ENCODE peak calls at places on chromosomes 5 and 9, in five cellular contexts. J is upper lobe of left lung, K is cardiac muscle cell, R is Peyer's patch, F is tibial nerve. I is an unnamed sample. For H3K36me3, the result is how much of the 10 kb centered on the place peaks cover.

GRCh38 chr5:52132053-52132452 is 655.7 kb upstream of the ITGA1 start:
- DNase-seq in J (no peak), K (no peak), R (no peak), F (no peak), I (no peak)

GRCh38 chr5:115147052-115147451 is 22.7 kb downstream of the TRIM36 start:
- DNase-seq in J (no peak), K (no peak), R (no peak), F (no peak), I (no peak)

GRCh38 chr5:155264809-155265208 is 251.3 kb downstream of the KIF4B start:
- DNase-seq in J (no peak), K (no peak), R (no peak), F (no peak), I (no peak)

GRCh38 chr5:179668404-179668803 is 12.4 kb downstream of the CBY3 start:
- DNase-seq in J (peak), K (peak), R (no peak), F (no peak), I (no peak)

GRCh38 chr9:120480707-120481106 is 99.3 kb downstream of the CDK5RAP2 start:
- DNase-seq in J (no peak), K (no peak), R (no peak), F (no peak), I (peak)

GRCh38 chr9:73116030-73116429 is 35.6 kb upstream of the ANXA1 start:
- DNase-seq in J (no peak), K (peak), R (no peak), F (no peak), I (no peak)

GRCh38 chr9:98226968-98227367 is 28.5 kb downstream of the TBC1D2 start:
- DNase-seq in J (no peak), K (no peak), R (no peak), F (no peak), I (no peak)

GRCh38 chr9:86099695-86100364 is 472 bp upstream of the GOLM1 start:
- DNase-seq in J (peak), K (peak), R (no peak), F (no peak), I (no peak)

GRCh38 chr9:135414293-135414692 is 65.3 kb upstream of the PPP1R26 start:
- DNase-seq in J (peak), K (no peak), R (no peak), F (no peak), I (no peak)

GRCh38 chr5:76283670-76284069 is 119.4 kb upstream of the IQGAP2 start:
- DNase-seq in J (no peak), K (no peak), R (no peak), F (no peak), I (no peak)

GRCh38 chr9:136587145-136587943 is 41.5 kb upstream of the NOTCH1 start:
- DNase-seq in J (peak), K (peak), R (peak), F (peak), I (peak)

GRCh38 chr9:129322022-129322621 is 144.1 kb upstream of the IER5L start:
- DNase-seq in J (peak), K (no peak), R (no peak), F (peak), I (no peak)

GRCh38 chr5:111345731-111346130 is 121.5 kb downstream of the CAMK4 start:
- DNase-seq in J (no peak), K (no peak), R (no peak), F (no peak), I (no peak)

GRCh38 chr5:147397616-147398015 is 112.3 kb downstream of the DPYSL3 start:
- DNase-seq in J (no peak), K (no peak), R (no peak), F (no peak), I (no peak)

GRCh38 chr5:1288439-1289335 is 6.2 kb downstream of the TERT start:
- DNase-seq in J (no peak), K (no peak), R (no peak), F (no peak), I (no peak)

GRCh38 chr9:7735311-7735710 is 64.3 kb downstream of the DMAC1 start:
- DNase-seq in J (no peak), K (no peak), R (no peak), F (no peak), I (no peak)

GRCh38 chr5:82620957-82621600 is 342.9 kb upstream of the RPS23 start:
- DNase-seq in J (no peak), K (no peak), R (no peak), F (no peak), I (no peak)

GRCh38 chr5:32182463-32183081 is 8.5 kb upstream of the GOLPH3 start:
- DNase-seq in J (no peak), K (no peak), R (no peak), F (no peak), I (no peak)

GRCh38 chr5:161167001-161167765 is 315.2 kb upstream of the ATP10B start:
- DNase-seq in J (no peak), K (no peak), R (no peak), F (no peak), I (no peak)

GRCh38 chr9:99105152-99106043 is 485 bp downstream of the TGFBR1 start:
- DNase-seq in J (peak), K (peak), R (peak), F (peak), I (no peak)

GRCh38 chr5:79746645-79747044 is 57.0 kb downstream of the CMYA5 start:
- DNase-seq in J (no peak), K (no peak), R (no peak), F (no peak), I (no peak)

GRCh38 chr9:77158772-77159513 is 18.4 kb upstream of the VPS13A start:
- DNase-seq in J (no peak), K (peak), R (no peak), F (no peak), I (no peak)

GRCh38 chr5:100900796-100901731 is 2.0 kb downstream of the ST8SIA4 start:
- DNase-seq in J (peak), K (peak), R (peak), F (peak), I (no peak)

GRCh38 chr5:28065664-28066063 is 1027.3 kb upstream of the CDH9 start:
- DNase-seq in J (no peak), K (no peak), R (no peak), F (no peak), I (no peak)

GRCh38 chr5:96079075-96079474 is 117.4 kb upstream of the ELL2 start:
- DNase-seq in J (no peak), K (peak), R (no peak), F (no peak), I (peak)

GRCh38 chr5:141356950-141357349 is 2.1 kb downstream of the PCDHGA4 start:
- DNase-seq in J (no peak), K (no peak), R (no peak), F (no peak), I (no peak)

GRCh38 chr9:128412120-128412790 is 8.4 kb upstream of the CERCAM start:
- DNase-seq in J (peak), K (peak), R (peak), F (peak), I (no peak)

GRCh38 chr5:169980418-169981053 is at the start of gene INSYN2B:
- DNase-seq in J (peak), K (peak), R (no peak), F (peak), I (peak)

GRCh38 chr5:169974121-169974770 is 6.0 kb downstream of the INSYN2B start:
- DNase-seq in J (no peak), K (no peak), R (no peak), F (no peak), I (no peak)

GRCh38 chr5:169978744-169979143 is 1.6 kb downstream of the INSYN2B start:
- DNase-seq in J (no peak), K (no peak), R (no peak), F (no peak), I (no peak)

GRCh38 chr5:169979871-169980270 is 424 bp downstream of the INSYN2B start:
- DNase-seq in J (no peak), K (no peak), R (no peak), F (no peak), I (no peak)
- H3K4me3 ChIP-seq in J (no peak), K (peak), R (no peak), F (no peak), I (peak)

DNA sequence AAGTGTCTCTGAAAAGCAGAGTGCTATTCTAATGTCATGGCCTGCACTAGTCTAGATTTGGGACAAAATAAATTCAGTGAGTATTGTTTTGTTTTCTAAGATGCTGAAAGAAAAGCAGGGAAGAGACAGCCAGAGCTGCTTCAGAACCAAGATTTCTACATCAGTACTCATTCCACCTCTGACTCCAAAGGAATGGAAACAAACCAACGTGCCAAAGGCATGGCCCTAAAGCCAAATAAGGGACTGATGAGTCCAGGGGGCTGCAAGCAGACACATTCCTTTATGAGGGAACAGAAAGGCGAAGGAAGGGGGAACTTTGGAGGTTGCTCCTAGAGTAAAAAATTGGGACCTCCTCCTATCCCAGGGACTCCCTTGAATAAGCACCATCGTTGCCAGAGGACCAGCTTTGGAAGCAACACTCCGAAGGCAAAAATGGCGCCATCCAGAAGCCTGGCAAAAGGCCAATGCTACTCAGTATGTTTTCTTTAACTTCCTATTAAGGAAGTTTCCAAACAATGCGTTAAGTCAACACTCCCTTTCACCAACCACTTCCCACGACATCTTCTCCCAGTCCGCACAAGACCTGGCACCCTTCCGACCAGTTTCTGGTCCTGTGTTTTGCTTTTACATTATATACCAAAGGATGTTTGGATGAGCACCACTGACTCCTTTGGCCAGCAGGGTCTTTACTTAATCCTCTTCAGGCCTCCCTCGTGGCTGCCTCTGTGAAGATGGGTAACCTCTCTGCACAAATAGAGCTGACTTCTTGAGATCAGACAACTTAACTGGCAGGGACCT is 31.6 kb downstream of the ADAM19 start:
- DNase-seq in J (no peak), K (peak), R (no peak), F (no peak), I (no peak)
- TF ChIP-seq CTCF in J (no peak), K (no peak), R (no peak), F (no peak), I (no peak)

DNA sequence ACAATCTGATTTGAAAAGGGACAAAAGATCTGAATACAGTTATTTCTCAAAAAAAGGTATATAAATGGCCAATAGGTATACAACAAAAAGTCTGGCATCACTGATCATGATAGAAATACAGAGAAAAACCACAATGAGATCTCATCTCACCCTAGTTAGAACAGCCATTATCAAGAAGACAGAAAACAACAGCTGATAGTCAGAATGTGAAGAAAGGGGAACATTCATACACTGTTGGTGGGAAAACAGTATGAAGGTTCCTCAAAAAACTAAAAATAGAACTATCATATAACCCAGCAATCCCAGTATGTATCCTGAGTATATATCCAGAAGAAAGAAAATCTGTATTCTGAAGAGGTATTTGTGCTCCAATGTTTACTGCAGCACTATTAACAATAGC is 75.7 kb upstream of the OR2K2 start:
- DNase-seq in J (no peak), K (no peak), R (no peak), F (no peak), I (no peak)
- H3K36me3 ChIP-seq in J (half or more), K (under half), R (half or more), F (under half), I (under half)

DNA sequence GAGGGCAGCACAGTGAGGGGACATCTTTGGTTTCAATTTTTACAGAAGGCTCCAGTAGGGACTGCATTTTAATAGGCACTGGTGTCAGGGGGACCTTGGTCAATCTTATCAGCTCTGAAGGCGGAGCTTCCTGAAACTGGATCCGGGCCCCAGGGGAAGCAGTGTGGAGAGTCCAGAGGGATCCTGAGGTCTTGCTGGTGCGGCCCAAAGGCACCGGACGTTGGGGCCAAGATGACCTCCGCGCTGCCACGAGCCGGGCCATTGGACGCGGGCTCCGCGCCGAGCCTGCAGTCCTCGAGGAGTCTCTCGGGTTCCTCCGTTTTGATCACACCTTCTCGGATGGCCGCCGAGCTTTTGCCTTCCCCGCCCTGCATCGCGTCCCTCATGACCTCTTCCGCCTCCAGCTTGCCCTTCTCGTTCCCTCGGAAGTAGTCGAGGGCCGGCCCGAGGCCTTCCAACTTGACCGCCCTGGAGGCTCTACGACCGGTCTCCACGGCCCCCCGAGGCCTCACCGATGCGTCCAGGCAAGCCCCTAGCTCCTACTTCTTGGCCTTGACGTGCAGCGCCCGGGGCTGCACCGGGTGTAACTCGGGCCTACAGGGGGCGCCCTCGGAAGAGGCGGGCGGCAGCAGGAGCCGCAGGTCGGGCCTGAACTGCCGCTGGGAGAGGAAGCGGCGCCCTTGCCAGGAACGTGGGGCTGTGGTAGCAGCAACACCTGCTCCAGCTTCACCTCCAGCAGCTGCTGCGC is 18.8 kb downstream of the C5orf52 start:
- DNase-seq in J (no peak), K (peak), R (peak), F (no peak), I (no peak)
- H3K4me3 ChIP-seq in J (no peak), K (no peak), R (no peak), F (peak), I (no peak)

GRCh38 chr5:11681796-11682195 is 222.4 kb downstream of the CTNND2 start:
- DNase-seq in J (no peak), K (no peak), R (no peak), F (no peak), I (no peak)
- TF ChIP-seq CTCF in J (no peak), K (no peak), R (no peak), F (no peak), I (no peak)

GRCh38 chr9:131580358-131580757 is 35.0 kb downstream of the PRRT1B start:
- DNase-seq in J (no peak), K (no peak), R (no peak), F (no peak), I (no peak)

GRCh38 chr9:131578016-131578415 is 32.7 kb downstream of the PRRT1B start:
- DNase-seq in J (no peak), K (no peak), R (no peak), F (no peak), I (no peak)

GRCh38 chr9:131578778-131579504 is 33.6 kb downstream of the PRRT1B start:
- DNase-seq in J (no peak), K (no peak), R (peak), F (no peak), I (no peak)

GRCh38 chr9:131577005-131578000 is 32.0 kb downstream of the PRRT1B start:
- DNase-seq in J (no peak), K (no peak), R (no peak), F (no peak), I (no peak)

GRCh38 chr9:131579789-131580211 is 34.5 kb downstream of the PRRT1B start:
- DNase-seq in J (no peak), K (no peak), R (no peak), F (no peak), I (no peak)
- H3K36me3 ChIP-seq in J (half or more), K (under half), R (half or more), F (under half), I (under half)